ENCODE peak calls at places on chromosomes 7 and 10, in six cellular contexts. J is suprapubic skin, U is thoracic aorta, Y is mucosa of descending colon, O is fibroblast of lung, X is type B pancreatic cell. E is an unnamed sample.

GRCh38 chr7:43164757-43165156 is 52.3 kb downstream of the HECW1 start:
- DNase-seq in J (no peak), U (no peak), Y (no peak), O (peak; percentile 97), X (no peak), E (no peak)

GRCh38 chr10:71697938-71698709 is 21.5 kb downstream of the C10orf105 start:
- DNase-seq in J (no peak), U (no peak), Y (no peak), O (no peak), X (no peak), E (no peak)

GRCh38 chr10:42428534-42428933 is 209.8 kb downstream of the ZNF33B start:
- DNase-seq in J (no peak), U (no peak), Y (no peak), O (peak; percentile 6), X (no peak), E (no peak)

GRCh38 chr10:63365976-63366765 is 99.6 kb downstream of the JMJD1C start:
- DNase-seq in J (no peak), U (no peak), Y (no peak), O (no peak), X (no peak), E (no peak)

GRCh38 chr7:157136372-157136771 is 2.4 kb upstream of the UBE3C start:
- DNase-seq in J (no peak), U (no peak), Y (no peak), O (peak; percentile 72), X (no peak), E (no peak)

GRCh38 chr7:155336812-155337602 is 39.3 kb downstream of the INSIG1 start:
- DNase-seq in J (no peak), U (no peak), Y (no peak), O (no peak), X (no peak), E (no peak)

GRCh38 chr7:119943932-119944600 is 328.9 kb upstream of the KCND2 start:
- DNase-seq in J (no peak), U (no peak), Y (no peak), O (no peak), X (no peak), E (no peak)

GRCh38 chr10:75967491-75967890 is 536.1 kb downstream of the LRMDA start:
- DNase-seq in J (no peak), U (no peak), Y (no peak), O (no peak), X (peak; percentile 78), E (no peak)

GRCh38 chr10:14838582-14839304 is 637 bp downstream of the HSPA14 start:
- DNase-seq in J (peak; percentile 84), U (no peak), Y (peak; percentile 44), O (peak; percentile 18), X (peak; percentile 71), E (peak; percentile 86)

GRCh38 chr7:33640732-33641131 is 264.6 kb upstream of the BMPER start:
- DNase-seq in J (no peak), U (no peak), Y (no peak), O (no peak), X (no peak), E (no peak)

GRCh38 chr10:113854757-113855626 is 531 bp downstream of the NHLRC2 start:
- DNase-seq in J (peak; percentile 83), U (no peak), Y (peak; percentile 57), O (peak; percentile 29), X (peak; percentile 80), E (no peak)

GRCh38 chr10:35564276-35564982 is 40.7 kb upstream of the GJD4 start:
- DNase-seq in J (no peak), U (no peak), Y (peak; percentile 21), O (peak; percentile 38), X (no peak), E (no peak)

GRCh38 chr7:97187067-97187466 is 69.6 kb downstream of the SDHAF3 start:
- DNase-seq in J (no peak), U (no peak), Y (no peak), O (peak; percentile 48), X (no peak), E (no peak)

GRCh38 chr7:138934861-138935260 is 46.3 kb downstream of the KIAA1549 start:
- DNase-seq in J (no peak), U (no peak), Y (no peak), O (peak; percentile 17), X (no peak), E (no peak)

GRCh38 chr7:28957064-28957821 is 887 bp downstream of the TRIL start:
- DNase-seq in J (peak; percentile 75), U (no peak), Y (peak; percentile 24), O (peak; percentile 11), X (no peak), E (no peak)

GRCh38 chr10:125721035-125721434 is 1.5 kb downstream of the EDRF1 start:
- DNase-seq in J (no peak), U (no peak), Y (no peak), O (no peak), X (no peak), E (no peak)

GRCh38 chr10:34475222-34475621 is 339.9 kb downstream of the PARD3 start:
- DNase-seq in J (no peak), U (no peak), Y (no peak), O (peak; percentile 22), X (no peak), E (no peak)

GRCh38 chr10:131825150-131825907 is 75.5 kb upstream of the PPP2R2D start:
- DNase-seq in J (no peak), U (no peak), Y (no peak), O (no peak), X (no peak), E (no peak)

GRCh38 chr10:6033954-6034353 is 28.2 kb downstream of the IL2RA start:
- DNase-seq in J (no peak), U (no peak), Y (peak; percentile 28), O (peak; percentile 17), X (no peak), E (no peak)

GRCh38 chr10:12416396-12417090 is 67.2 kb downstream of the CAMK1D start:
- DNase-seq in J (no peak), U (no peak), Y (no peak), O (no peak), X (no peak), E (no peak)

GRCh38 chr7:100975391-100975821 is 6.0 kb downstream of the MUC12 start:
- DNase-seq in J (no peak), U (no peak), Y (peak; percentile 77), O (no peak), X (no peak), E (no peak)

GRCh38 chr7:129240119-129240815 is 15.4 kb downstream of the AHCYL2 start:
- DNase-seq in J (no peak), U (no peak), Y (no peak), O (no peak), X (no peak), E (no peak)

GRCh38 chr7:106071999-106072714 is 40.0 kb downstream of the SYPL1 start:
- DNase-seq in J (no peak), U (no peak), Y (peak; percentile 75), O (no peak), X (no peak), E (no peak)

GRCh38 chr10:121994429-121994881 is 5.5 kb downstream of the TACC2 start:
- DNase-seq in J (no peak), U (no peak), Y (peak; percentile 68), O (peak; percentile 11), X (no peak), E (no peak)

GRCh38 chr10:25493122-25493893 is 318.5 kb downstream of the GPR158 start:
- DNase-seq in J (no peak), U (no peak), Y (no peak), O (peak; percentile 66), X (no peak), E (no peak)

GRCh38 chr7:3301472-3301778 is 373 bp downstream of the SDK1 start:
- DNase-seq in J (no peak), U (no peak), Y (no peak), O (no peak), X (no peak), E (no peak)

GRCh38 chr7:132150711-132151110 is 425.6 kb downstream of the PLXNA4 start:
- DNase-seq in J (no peak), U (no peak), Y (no peak), O (no peak), X (no peak), E (no peak)

GRCh38 chr10:35416628-35417625 is 80.6 kb downstream of the CCNY start:
- DNase-seq in J (no peak), U (no peak), Y (no peak), O (no peak), X (no peak), E (no peak)

GRCh38 chr10:59268460-59268859 is 92.0 kb downstream of the PHYHIPL start:
- DNase-seq in J (no peak), U (no peak), Y (no peak), O (no peak), X (no peak), E (no peak)

GRCh38 chr7:94423116-94423515 is 28.4 kb downstream of the COL1A2 start:
- DNase-seq in J (no peak), U (no peak), Y (no peak), O (no peak), X (no peak), E (no peak)

GRCh38 chr7:152633504-152633903 is 42.4 kb downstream of the XRCC2 start:
- DNase-seq in J (no peak), U (no peak), Y (no peak), O (no peak), X (no peak), E (no peak)

GRCh38 chr10:60606343-60607080 is 171.8 kb upstream of the CDK1 start:
- DNase-seq in J (no peak), U (no peak), Y (no peak), O (peak; percentile 64), X (no peak), E (no peak)

GRCh38 chr10:31262672-31263071 is 56.3 kb upstream of the ZEB1 start:
- DNase-seq in J (no peak), U (no peak), Y (peak; percentile 9), O (peak; percentile 92), X (no peak), E (no peak)

GRCh38 chr7:158442260-158442659 is 145.4 kb downstream of the PTPRN2 start:
- DNase-seq in J (no peak), U (no peak), Y (no peak), O (no peak), X (no peak), E (no peak)
- TF ChIP-seq CTCF in J (no peak), U (no peak), Y (no peak), O (peak; percentile 5), X (peak; percentile 53), E (peak; percentile 19)

GRCh38 chr7:46452781-46453180 is 531.7 kb upstream of the IGFBP3 start:
- DNase-seq in J (no peak), U (no peak), Y (no peak), O (no peak), X (no peak), E (no peak)
- TF ChIP-seq CTCF in J (no peak), U (no peak), Y (no peak), O (no peak), X (no peak), E (no peak)

GRCh38 chr7:130758429-130759056 is 24.5 kb upstream of the KLF14 start:
- DNase-seq in J (no peak), U (no peak), Y (no peak), O (peak; percentile 80), X (no peak), E (no peak)
- TF ChIP-seq CTCF in J (peak; percentile 52), U (peak; percentile 61), Y (peak; percentile 25), O (peak; percentile 58), X (peak; percentile 94), E (peak; percentile 93)

DNA sequence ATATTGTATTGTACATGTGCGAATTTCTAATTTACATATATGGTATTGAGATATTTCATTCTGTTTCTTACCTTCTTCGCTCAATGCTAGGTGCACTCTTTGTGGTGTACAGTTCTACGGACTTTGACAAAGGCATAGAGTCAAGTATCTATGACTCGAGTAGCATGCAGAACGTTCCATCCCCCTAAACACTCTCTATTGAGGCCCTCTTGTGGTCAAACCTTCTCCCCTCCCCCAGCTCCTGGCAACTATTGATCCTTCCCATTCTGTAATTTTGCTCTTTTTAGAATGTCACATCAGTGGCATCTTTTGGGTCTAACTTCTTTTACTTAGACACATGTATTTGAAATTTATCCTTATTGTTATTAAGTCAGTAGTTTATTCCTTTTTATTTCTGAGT is 30.7 kb upstream of the GDF10 start:
- DNase-seq in J (no peak), U (no peak), Y (no peak), O (peak; percentile 21), X (no peak), E (no peak)
- TF ChIP-seq CTCF in J (no peak), U (no peak), Y (no peak), O (peak; percentile 45), X (peak; percentile 44), E (no peak)

E was measured in chondrocyte.